ENCODE peak calls at places on chromosome 2, in seven cellular contexts. One of them, this sample, is unnamed.

GRCh38 chr2:136765736-136766323 is 485 bp downstream of the THSD7B start:
- DNase-seq in HCT116: no peak
- DNase-seq in HepG2: no peak
- DNase-seq in GM12878: no peak
- DNase-seq in K562: no peak
- DNase-seq in SK-N-SH: peak
- DNase-seq in H1: peak
- DNase-seq in this sample: no peak

GRCh38 chr2:47903781-47904447 is 2.4 kb downstream of the FBXO11 start:
- DNase-seq in HCT116: no peak
- DNase-seq in HepG2: no peak
- DNase-seq in GM12878: no peak
- DNase-seq in K562: no peak
- DNase-seq in SK-N-SH: no peak
- DNase-seq in H1: no peak
- DNase-seq in this sample: no peak

GRCh38 chr2:59301466-59302402 is 1060.6 kb upstream of the FANCL start:
- DNase-seq in HCT116: peak
- DNase-seq in HepG2: peak
- DNase-seq in GM12878: no peak
- DNase-seq in K562: peak
- DNase-seq in SK-N-SH: peak
- DNase-seq in H1: no peak
- DNase-seq in this sample: peak

GRCh38 chr2:31271851-31272267 is 37.9 kb downstream of the EHD3 start:
- DNase-seq in HCT116: no peak
- DNase-seq in HepG2: no peak
- DNase-seq in GM12878: no peak
- DNase-seq in K562: no peak
- DNase-seq in SK-N-SH: no peak
- DNase-seq in H1: no peak
- DNase-seq in this sample: no peak

GRCh38 chr2:6352906-6353515 is 512.7 kb downstream of the CMPK2 start:
- DNase-seq in HCT116: no peak
- DNase-seq in HepG2: peak
- DNase-seq in GM12878: no peak
- DNase-seq in K562: peak
- DNase-seq in SK-N-SH: peak
- DNase-seq in H1: peak
- DNase-seq in this sample: no peak

GRCh38 chr2:85750509-85751299 is 3.1 kb upstream of the ATOH8 start:
- DNase-seq in HCT116: peak
- DNase-seq in HepG2: peak
- DNase-seq in GM12878: no peak
- DNase-seq in K562: peak
- DNase-seq in SK-N-SH: peak
- DNase-seq in H1: peak
- DNase-seq in this sample: no peak

GRCh38 chr2:241082338-241083090 is 19.6 kb downstream of the MTERF4 start:
- DNase-seq in HCT116: no peak
- DNase-seq in HepG2: no peak
- DNase-seq in GM12878: no peak
- DNase-seq in K562: no peak
- DNase-seq in SK-N-SH: no peak
- DNase-seq in H1: peak
- DNase-seq in this sample: no peak

GRCh38 chr2:201858781-201859180 is 52.4 kb downstream of the CDK15 start:
- DNase-seq in HCT116: no peak
- DNase-seq in HepG2: no peak
- DNase-seq in GM12878: no peak
- DNase-seq in K562: peak
- DNase-seq in SK-N-SH: no peak
- DNase-seq in H1: peak
- DNase-seq in this sample: no peak

GRCh38 chr2:28277466-28277865 is 115.2 kb upstream of the FOSL2 start:
- DNase-seq in HCT116: no peak
- DNase-seq in HepG2: no peak
- DNase-seq in GM12878: no peak
- DNase-seq in K562: no peak
- DNase-seq in SK-N-SH: no peak
- DNase-seq in H1: no peak
- DNase-seq in this sample: no peak

GRCh38 chr2:120134263-120134662 is 88.9 kb downstream of the TMEM185B start:
- DNase-seq in HCT116: peak
- DNase-seq in HepG2: peak
- DNase-seq in GM12878: no peak
- DNase-seq in K562: no peak
- DNase-seq in SK-N-SH: no peak
- DNase-seq in H1: no peak
- DNase-seq in this sample: no peak

GRCh38 chr2:62415019-62415431 is 91.0 kb downstream of the TMEM17 start:
- DNase-seq in HCT116: no peak
- DNase-seq in HepG2: no peak
- DNase-seq in GM12878: peak
- DNase-seq in K562: no peak
- DNase-seq in SK-N-SH: no peak
- DNase-seq in H1: no peak
- DNase-seq in this sample: no peak

GRCh38 chr2:237438082-237438925 is 24.3 kb upstream of the COL6A3 start:
- DNase-seq in HCT116: no peak
- DNase-seq in HepG2: no peak
- DNase-seq in GM12878: no peak
- DNase-seq in K562: no peak
- DNase-seq in SK-N-SH: no peak
- DNase-seq in H1: peak
- DNase-seq in this sample: no peak

GRCh38 chr2:203330434-203330833 is 2.2 kb downstream of the ABI2 start:
- DNase-seq in HCT116: no peak
- DNase-seq in HepG2: no peak
- DNase-seq in GM12878: no peak
- DNase-seq in K562: no peak
- DNase-seq in SK-N-SH: no peak
- DNase-seq in H1: no peak
- DNase-seq in this sample: no peak

DNA sequence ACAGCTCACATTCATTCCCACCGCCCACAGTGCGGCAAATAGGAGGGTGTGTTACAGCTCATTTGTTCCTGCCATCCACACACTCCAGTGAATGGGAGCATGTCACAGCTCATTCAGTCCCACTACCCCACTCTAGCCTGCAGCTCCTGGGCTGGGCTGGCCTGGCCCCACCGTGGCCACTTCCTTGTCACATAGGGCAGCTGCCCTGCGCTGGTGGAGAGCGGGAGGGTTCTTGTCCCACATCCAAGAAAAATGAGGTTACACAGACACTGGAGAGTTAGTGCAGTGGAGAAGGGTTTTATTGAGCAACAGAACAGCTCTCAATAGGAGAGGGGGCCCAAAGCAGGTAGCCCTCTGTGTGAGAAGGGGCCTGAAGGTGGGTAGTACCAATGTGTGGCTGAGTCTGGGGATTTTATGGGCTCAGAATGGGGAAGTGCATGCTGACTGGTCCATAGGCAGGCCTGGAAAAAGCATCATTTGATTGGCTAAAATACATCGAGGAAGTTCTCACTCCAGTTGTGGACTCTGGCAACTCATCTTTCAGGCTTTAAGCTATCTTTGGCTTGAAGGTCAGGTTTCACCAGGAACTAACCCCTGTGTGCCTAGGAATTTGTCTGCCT is 249.7 kb downstream of the ETAA1 start:
- DNase-seq in HCT116: no peak
- DNase-seq in HepG2: no peak
- DNase-seq in GM12878: no peak
- DNase-seq in K562: no peak
- DNase-seq in SK-N-SH: no peak
- DNase-seq in H1: no peak
- DNase-seq in this sample: no peak
- H3K4me3 ChIP-seq in HCT116: no peak
- H3K4me3 ChIP-seq in HepG2: no peak
- H3K4me3 ChIP-seq in GM12878: no peak
- H3K4me3 ChIP-seq in K562: no peak
- H3K4me3 ChIP-seq in SK-N-SH: no peak
- H3K4me3 ChIP-seq in H1: no peak
- H3K4me3 ChIP-seq in this sample: no peak

DNA sequence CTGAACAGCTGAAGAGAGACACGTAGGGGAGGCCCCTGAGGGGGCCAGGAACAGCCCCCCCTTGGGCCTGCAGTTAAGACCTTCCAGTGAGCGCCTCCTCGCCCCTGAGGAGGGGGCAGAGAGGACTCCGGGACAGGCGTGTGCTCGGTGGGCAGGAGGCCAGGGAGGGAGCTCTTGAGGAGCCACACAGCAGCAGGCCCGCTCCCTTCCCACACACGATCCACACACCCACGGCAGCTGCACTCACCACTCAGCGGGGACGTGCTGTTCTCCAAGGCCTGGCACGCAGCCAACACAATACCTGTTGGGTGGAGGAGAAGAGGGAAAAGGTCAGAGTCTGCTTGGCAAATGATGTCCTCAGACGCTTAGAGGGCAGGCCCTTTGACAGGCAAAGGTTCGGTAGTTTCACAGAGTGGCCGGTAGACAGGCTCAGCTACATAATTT is 39.0 kb downstream of the TGFA start:
- DNase-seq in HCT116: no peak
- DNase-seq in HepG2: peak
- DNase-seq in GM12878: no peak
- DNase-seq in K562: no peak
- DNase-seq in SK-N-SH: no peak
- DNase-seq in H1: no peak
- DNase-seq in this sample: no peak
- TF ChIP-seq SIN3A in HCT116: no peak
- TF ChIP-seq SIN3A in HepG2: no peak
- TF ChIP-seq SIN3A in GM12878: no peak
- TF ChIP-seq SIN3A in K562: no peak
- TF ChIP-seq SIN3A in SK-N-SH: no peak
- TF ChIP-seq SIN3A in H1: no peak
- TF ChIP-seq SIN3A in this sample: no peak

GRCh38 chr2:138814123-138814883 is 34.1 kb upstream of the NXPH2 start:
- DNase-seq in HCT116: peak
- DNase-seq in HepG2: peak
- DNase-seq in GM12878: no peak
- DNase-seq in K562: peak
- DNase-seq in SK-N-SH: no peak
- DNase-seq in H1: no peak
- DNase-seq in this sample: no peak
- TF ChIP-seq CTCF in HCT116: peak
- TF ChIP-seq CTCF in HepG2: peak
- TF ChIP-seq CTCF in GM12878: peak
- TF ChIP-seq CTCF in K562: no peak
- TF ChIP-seq CTCF in SK-N-SH: peak
- TF ChIP-seq CTCF in H1: no peak
- TF ChIP-seq CTCF in this sample: peak

GRCh38 chr2:176122633-176123482 is at the start of gene HOXD9:
- DNase-seq in HCT116: no peak
- DNase-seq in HepG2: no peak
- DNase-seq in GM12878: no peak
- DNase-seq in K562: no peak
- DNase-seq in SK-N-SH: peak
- DNase-seq in H1: peak
- DNase-seq in this sample: no peak

GRCh38 chr2:176122266-176122632 is 270 bp upstream of the HOXD9 start:
- DNase-seq in HCT116: no peak
- DNase-seq in HepG2: no peak
- DNase-seq in GM12878: no peak
- DNase-seq in K562: no peak
- DNase-seq in SK-N-SH: peak
- DNase-seq in H1: no peak
- DNase-seq in this sample: no peak

GRCh38 chr2:176120369-176121307 is 1.9 kb upstream of the HOXD9 start:
- DNase-seq in HCT116: no peak
- DNase-seq in HepG2: no peak
- DNase-seq in GM12878: no peak
- DNase-seq in K562: no peak
- DNase-seq in SK-N-SH: no peak
- DNase-seq in H1: peak
- DNase-seq in this sample: no peak

GRCh38 chr2:176123483-176123843 is 944 bp downstream of the HOXD9 start:
- DNase-seq in HCT116: no peak
- DNase-seq in HepG2: no peak
- DNase-seq in GM12878: no peak
- DNase-seq in K562: no peak
- DNase-seq in SK-N-SH: no peak
- DNase-seq in H1: no peak
- DNase-seq in this sample: no peak

DNA sequence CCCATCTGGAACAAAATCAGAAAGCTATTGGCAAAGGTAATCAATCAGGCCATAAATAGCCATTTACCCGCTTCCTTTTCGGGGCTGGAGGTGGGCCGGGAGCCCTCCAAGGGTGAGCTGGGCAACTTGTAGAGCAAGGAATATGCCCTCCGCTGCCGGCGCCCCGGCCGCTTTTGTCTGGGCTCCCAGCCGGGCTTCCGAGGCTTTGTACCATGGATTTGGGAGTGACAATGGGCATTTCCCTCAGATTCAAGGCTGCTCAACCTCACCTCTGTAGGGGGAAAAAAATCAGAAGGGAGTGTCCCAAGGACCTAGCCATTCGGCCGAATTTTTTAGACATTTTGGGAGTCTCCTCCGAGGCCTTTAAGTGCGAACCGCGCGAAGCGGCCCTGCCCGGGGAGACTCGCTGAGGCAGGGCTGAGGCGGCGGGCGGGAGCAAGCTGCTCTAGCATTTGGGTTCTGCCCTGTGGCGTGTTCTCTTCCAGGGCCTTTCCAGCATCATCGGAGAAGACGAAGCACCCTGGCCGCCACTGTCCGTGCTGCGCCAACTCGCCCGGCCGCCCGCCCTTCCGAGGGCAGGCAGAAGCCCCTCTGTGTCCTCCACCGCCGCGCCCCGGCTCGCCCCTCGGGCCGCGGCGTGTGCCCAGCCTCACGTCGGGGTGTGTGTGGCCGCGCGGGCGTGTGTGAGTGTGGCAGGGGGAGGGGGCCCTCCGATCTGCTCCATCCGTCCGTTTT is 975 bp upstream of the HOXD9 start:
- DNase-seq in HCT116: no peak
- DNase-seq in HepG2: no peak
- DNase-seq in GM12878: no peak
- DNase-seq in K562: no peak
- DNase-seq in SK-N-SH: peak
- DNase-seq in H1: peak
- DNase-seq in this sample: no peak
- H3K4me3 ChIP-seq in HCT116: no peak
- H3K4me3 ChIP-seq in HepG2: no peak
- H3K4me3 ChIP-seq in GM12878: no peak
- H3K4me3 ChIP-seq in K562: no peak
- H3K4me3 ChIP-seq in SK-N-SH: peak
- H3K4me3 ChIP-seq in H1: no peak
- H3K4me3 ChIP-seq in this sample: no peak